ENCODE peak calls at places on chromosomes 4 and X, in nine cellular contexts. X, Y, N, T, H, L, C, U and K are unnamed samples.

GRCh38 chrX:57289089-57289488 is 2.6 kb downstream of the FAAH2 start:
- DNase-seq in X (no peak), Y (no peak), N (no peak), T (no peak), H (no peak), L (no peak), C (no peak), U (no peak), K (no peak)

GRCh38 chr4:155248002-155248896 is 39.8 kb downstream of the NPY2R start:
- DNase-seq in X (no peak), Y (no peak), N (peak), T (no peak), H (no peak), L (no peak), C (no peak), U (no peak), K (no peak)

GRCh38 chrX:46165866-46166265 is 379.4 kb downstream of the ZNF674 start:
- DNase-seq in X (no peak), Y (no peak), N (no peak), T (no peak), H (no peak), L (no peak), C (no peak), U (no peak), K (no peak)

GRCh38 chrX:153905481-153906095 is 1.1 kb downstream of the AVPR2 start:
- DNase-seq in X (no peak), Y (no peak), N (no peak), T (no peak), H (no peak), L (no peak), C (no peak), U (peak), K (peak)

GRCh38 chrX:16559206-16559619 is 90.7 kb upstream of the S100G start:
- DNase-seq in X (no peak), Y (no peak), N (no peak), T (no peak), H (no peak), L (no peak), C (no peak), U (no peak), K (no peak)

GRCh38 chr4:123609829-123610228 is 213.2 kb downstream of the SPRY1 start:
- DNase-seq in X (no peak), Y (no peak), N (no peak), T (no peak), H (no peak), L (no peak), C (no peak), U (no peak), K (no peak)

GRCh38 chr4:53576676-53577372 is 14.5 kb downstream of the LNX1 start:
- DNase-seq in X (no peak), Y (no peak), N (no peak), T (no peak), H (no peak), L (no peak), C (no peak), U (no peak), K (no peak)

GRCh38 chr4:140935259-140935658 is 179.1 kb upstream of the TBC1D9 start:
- DNase-seq in X (no peak), Y (no peak), N (no peak), T (no peak), H (no peak), L (no peak), C (peak), U (no peak), K (no peak)

GRCh38 chrX:101171883-101172400 is 47.6 kb upstream of the DRP2 start:
- DNase-seq in X (no peak), Y (no peak), N (no peak), T (no peak), H (no peak), L (no peak), C (no peak), U (no peak), K (no peak)